ENCODE peak calls at places on chromosomes 2 and 18, in four cellular contexts. One of them, this sample, is unnamed.
A peak's percentile ranks its signal among the peaks of the same experiment; 100 is the strongest.

GRCh38 chr2:33077316-33077715 is 130.6 kb downstream of the LTBP1 start:
- DNase-seq in HepG2: no peak
- DNase-seq in HCT116: no peak
- DNase-seq in adrenal gland: no peak
- DNase-seq in this sample: no peak

GRCh38 chr18:55489742-55490055 is 98.3 kb downstream of the TCF4 start:
- DNase-seq in HepG2: no peak
- DNase-seq in HCT116: no peak
- DNase-seq in adrenal gland: peak; percentile 75
- DNase-seq in this sample: no peak

GRCh38 chr2:216873573-216873972 is 13.7 kb upstream of the TNP1 start:
- DNase-seq in HepG2: no peak
- DNase-seq in HCT116: no peak
- DNase-seq in adrenal gland: no peak
- DNase-seq in this sample: no peak

GRCh38 chr2:195879153-195879552 is 189.5 kb downstream of the DNAH7 start:
- DNase-seq in HepG2: no peak
- DNase-seq in HCT116: no peak
- DNase-seq in adrenal gland: no peak
- DNase-seq in this sample: no peak

GRCh38 chr2:9311488-9311887 is 104.9 kb downstream of the ASAP2 start:
- DNase-seq in HepG2: no peak
- DNase-seq in HCT116: no peak
- DNase-seq in adrenal gland: peak; percentile 68
- DNase-seq in this sample: no peak

GRCh38 chr2:240626531-240627300 is 1.4 kb downstream of the GPR35 start:
- DNase-seq in HepG2: peak; percentile 92
- DNase-seq in HCT116: no peak
- DNase-seq in adrenal gland: no peak
- DNase-seq in this sample: peak; percentile 48

GRCh38 chr2:226073496-226073895 is 674.0 kb downstream of the NYAP2 start:
- DNase-seq in HepG2: no peak
- DNase-seq in HCT116: no peak
- DNase-seq in adrenal gland: no peak
- DNase-seq in this sample: no peak

GRCh38 chr2:109702250-109702985 is 88.3 kb downstream of the SOWAHC start:
- DNase-seq in HepG2: no peak
- DNase-seq in HCT116: peak; percentile 22
- DNase-seq in adrenal gland: no peak
- DNase-seq in this sample: no peak

GRCh38 chr2:119549236-119549635 is 5.0 kb downstream of the CFAP221 start:
- DNase-seq in HepG2: no peak
- DNase-seq in HCT116: no peak
- DNase-seq in adrenal gland: no peak
- DNase-seq in this sample: no peak

GRCh38 chr2:54672587-54673456 is 50.6 kb upstream of the EML6 start:
- DNase-seq in HepG2: no peak
- DNase-seq in HCT116: no peak
- DNase-seq in adrenal gland: no peak
- DNase-seq in this sample: no peak

GRCh38 chr18:67517224-67517765 is 775 bp upstream of the DSEL start:
- DNase-seq in HepG2: no peak
- DNase-seq in HCT116: no peak
- DNase-seq in adrenal gland: peak; percentile 70
- DNase-seq in this sample: no peak

GRCh38 chr2:209495855-209496585 is 72.2 kb downstream of the MAP2 start:
- DNase-seq in HepG2: peak; percentile 86
- DNase-seq in HCT116: peak; percentile 88
- DNase-seq in adrenal gland: no peak
- DNase-seq in this sample: no peak

GRCh38 chr2:240732911-240733622 is 41.4 kb downstream of the AQP12A start:
- DNase-seq in HepG2: no peak
- DNase-seq in HCT116: no peak
- DNase-seq in adrenal gland: no peak
- DNase-seq in this sample: no peak

GRCh38 chr2:119341684-119342083 is 24.9 kb downstream of the C2orf76 start:
- DNase-seq in HepG2: no peak
- DNase-seq in HCT116: no peak
- DNase-seq in adrenal gland: no peak
- DNase-seq in this sample: no peak

GRCh38 chr2:65514555-65515195 is 82.3 kb upstream of the SPRED2 start:
- DNase-seq in HepG2: no peak
- DNase-seq in HCT116: no peak
- DNase-seq in adrenal gland: no peak
- DNase-seq in this sample: no peak

GRCh38 chr2:221200184-221200839 is 371.8 kb downstream of the EPHA4 start:
- DNase-seq in HepG2: no peak
- DNase-seq in HCT116: no peak
- DNase-seq in adrenal gland: no peak
- DNase-seq in this sample: no peak

GRCh38 chr2:232013701-232014353 is 52.3 kb downstream of the DIS3L2 start:
- DNase-seq in HepG2: no peak
- DNase-seq in HCT116: no peak
- DNase-seq in adrenal gland: no peak
- DNase-seq in this sample: no peak

GRCh38 chr2:226847511-226847910 is 11.7 kb downstream of the RHBDD1 start:
- DNase-seq in HepG2: no peak
- DNase-seq in HCT116: no peak
- DNase-seq in adrenal gland: no peak
- DNase-seq in this sample: no peak

GRCh38 chr2:109427661-109428091 is 186.1 kb downstream of the SEPTIN10 start:
- DNase-seq in HepG2: no peak
- DNase-seq in HCT116: no peak
- DNase-seq in adrenal gland: no peak
- DNase-seq in this sample: no peak

GRCh38 chr2:178874529-178875240 is 67.5 kb upstream of the TTN start:
- DNase-seq in HepG2: no peak
- DNase-seq in HCT116: no peak
- DNase-seq in adrenal gland: no peak
- DNase-seq in this sample: no peak

GRCh38 chr2:25323042-25323514 is 18.6 kb downstream of the DNMT3A start:
- DNase-seq in HepG2: no peak
- DNase-seq in HCT116: no peak
- DNase-seq in adrenal gland: no peak
- DNase-seq in this sample: peak; percentile 48
- TF ChIP-seq POLR2A in HepG2: no peak
- TF ChIP-seq POLR2A in HCT116: no peak
- TF ChIP-seq POLR2A in adrenal gland: no peak
- TF ChIP-seq POLR2A in this sample: no peak

GRCh38 chr2:38741542-38741852 is 9.7 kb downstream of the SRSF7 start:
- DNase-seq in HepG2: no peak
- DNase-seq in HCT116: no peak
- DNase-seq in adrenal gland: no peak
- DNase-seq in this sample: no peak

GRCh38 chr2:38742797-38743559 is 8.2 kb downstream of the SRSF7 start:
- DNase-seq in HepG2: no peak
- DNase-seq in HCT116: no peak
- DNase-seq in adrenal gland: no peak
- DNase-seq in this sample: no peak

GRCh38 chr2:38744399-38744780 is 6.8 kb downstream of the SRSF7 start:
- DNase-seq in HepG2: no peak
- DNase-seq in HCT116: no peak
- DNase-seq in adrenal gland: no peak
- DNase-seq in this sample: no peak

GRCh38 chr2:38740851-38741541 is 10.2 kb downstream of the SRSF7 start:
- DNase-seq in HepG2: peak; percentile 60
- DNase-seq in HCT116: no peak
- DNase-seq in adrenal gland: peak; percentile 67
- DNase-seq in this sample: no peak

DNA sequence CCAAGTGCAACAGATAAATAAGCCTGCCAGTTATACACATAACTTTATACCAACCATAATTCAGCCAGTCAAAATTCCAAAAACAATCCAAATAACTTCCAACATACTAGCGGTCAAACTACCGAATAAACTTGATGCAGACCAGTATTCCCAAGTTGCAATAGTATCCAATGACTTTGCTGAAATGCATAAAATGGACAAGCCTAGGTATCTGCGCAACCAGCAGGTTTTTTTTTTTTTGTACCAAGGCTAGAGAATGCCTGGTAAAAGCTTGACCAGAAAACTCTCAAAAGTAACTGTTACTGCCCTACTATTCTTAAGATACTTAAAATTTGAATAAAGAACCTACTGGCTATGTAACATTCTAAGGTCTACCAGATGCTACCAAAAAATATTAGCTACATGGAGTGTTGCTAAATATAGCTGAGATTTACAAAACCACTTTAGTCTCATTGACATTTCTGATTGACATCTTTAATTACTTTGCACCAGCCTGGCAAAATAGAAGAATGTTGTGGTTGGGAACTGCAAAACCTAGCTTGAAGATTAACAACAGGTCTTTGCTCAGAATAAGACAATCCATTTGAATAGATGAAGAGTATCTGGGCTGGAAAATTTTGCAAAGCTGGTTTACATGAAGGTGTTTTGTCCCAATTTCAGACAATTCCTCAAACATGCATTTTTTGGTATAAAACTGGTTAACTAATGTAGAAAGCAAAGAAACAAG is 7.3 kb downstream of the SRSF7 start:
- DNase-seq in HepG2: no peak
- DNase-seq in HCT116: no peak
- DNase-seq in adrenal gland: no peak
- DNase-seq in this sample: no peak
- TF ChIP-seq POLR2A in HepG2: peak; percentile 16
- TF ChIP-seq POLR2A in HCT116: no peak
- TF ChIP-seq POLR2A in adrenal gland: no peak
- TF ChIP-seq POLR2A in this sample: no peak

DNA sequence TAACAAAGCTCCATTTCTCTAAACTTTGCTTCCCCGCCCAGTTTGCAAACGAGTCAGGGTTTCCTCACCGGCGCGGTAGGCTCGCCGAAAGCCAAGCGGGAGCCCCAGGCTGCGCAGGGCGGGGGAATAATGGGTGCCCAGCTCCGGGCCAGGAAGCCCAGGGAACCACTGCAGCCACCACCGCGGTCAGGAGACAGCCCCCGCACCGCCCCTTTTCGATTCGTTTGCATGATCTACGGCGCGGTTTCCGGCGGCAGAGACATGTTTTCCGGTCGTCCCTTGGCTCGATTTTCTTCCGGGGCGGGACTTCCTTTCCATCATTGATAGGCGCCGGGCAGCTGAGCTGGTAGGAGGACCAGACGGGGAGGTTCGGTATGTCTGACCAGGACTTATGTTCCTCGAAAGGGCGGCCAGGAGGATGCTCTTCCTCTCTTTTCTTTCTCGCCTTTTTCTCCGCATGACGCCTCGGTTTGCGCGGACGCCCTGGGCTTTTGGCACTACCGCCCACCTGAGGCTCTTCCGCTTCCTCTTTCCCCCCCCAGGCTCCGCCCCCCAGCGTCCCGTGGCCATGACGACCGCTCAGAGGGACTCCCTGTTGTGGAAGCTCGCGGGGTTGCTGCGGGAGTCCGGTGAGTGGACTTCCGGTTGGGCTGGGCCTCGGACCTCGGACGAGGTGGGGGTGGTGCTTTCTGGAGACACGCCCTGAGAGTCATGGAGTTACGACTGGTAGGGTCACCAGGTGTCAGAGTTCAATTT is at the start of gene STK11IP:
- DNase-seq in HepG2: peak; percentile 99
- DNase-seq in HCT116: peak; percentile 95
- DNase-seq in adrenal gland: peak; percentile 99
- DNase-seq in this sample: peak; percentile 96
- TF ChIP-seq POLR2A in HepG2: peak; percentile 89
- TF ChIP-seq POLR2A in HCT116: peak; percentile 76
- TF ChIP-seq POLR2A in adrenal gland: peak; percentile 96
- TF ChIP-seq POLR2A in this sample: peak; percentile 87

GRCh38 chr2:165157160-165157559 is 46.7 kb downstream of the SCN3A start:
- DNase-seq in HepG2: no peak
- DNase-seq in HCT116: no peak
- DNase-seq in adrenal gland: no peak
- DNase-seq in this sample: no peak

GRCh38 chr2:165149439-165149838 is 54.4 kb downstream of the SCN3A start:
- DNase-seq in HepG2: no peak
- DNase-seq in HCT116: no peak
- DNase-seq in adrenal gland: no peak
- DNase-seq in this sample: no peak

GRCh38 chr2:165155152-165155551 is 48.7 kb downstream of the SCN3A start:
- DNase-seq in HepG2: no peak
- DNase-seq in HCT116: no peak
- DNase-seq in adrenal gland: no peak
- DNase-seq in this sample: no peak
- TF ChIP-seq POLR2A in HepG2: no peak
- TF ChIP-seq POLR2A in HCT116: no peak
- TF ChIP-seq POLR2A in adrenal gland: no peak
- TF ChIP-seq POLR2A in this sample: no peak

This sample was measured in Peyer's patch.